ENCODE peak calls at places on chromosomes 7 and 10, in eight cellular contexts. One of them, this sample, is unnamed.

GRCh38 chr7:34655384-34655783 is 2.6 kb upstream of the NPSR1 start:
- DNase-seq in activated naive CD4-positive, alpha-beta T cell treated with anti-CD3 and anti-CD28 coated beads for 36 hours: no peak
- DNase-seq in NCI-H1105 treated with DMSO at 0.1 percent for 48 hours: no peak
- DNase-seq in naive thymus-derived CD8-positive, alpha-beta T cell: no peak
- DNase-seq in mesenchymal stem cell: no peak
- DNase-seq in SW480: no peak
- DNase-seq in Right ventricle myocardium inferior: no peak
- DNase-seq in NCI-H1092 treated with DMSO at 0.1 percent for 48 hours: no peak
- DNase-seq in this sample: no peak

GRCh38 chr10:114312585-114312984 is 73.5 kb downstream of the VWA2 start:
- DNase-seq in activated naive CD4-positive, alpha-beta T cell treated with anti-CD3 and anti-CD28 coated beads for 36 hours: no peak
- DNase-seq in NCI-H1105 treated with DMSO at 0.1 percent for 48 hours: no peak
- DNase-seq in naive thymus-derived CD8-positive, alpha-beta T cell: no peak
- DNase-seq in mesenchymal stem cell: no peak
- DNase-seq in SW480: no peak
- DNase-seq in Right ventricle myocardium inferior: no peak
- DNase-seq in NCI-H1092 treated with DMSO at 0.1 percent for 48 hours: no peak
- DNase-seq in this sample: no peak

GRCh38 chr7:79063019-79063698 is 390.3 kb downstream of the MAGI2 start:
- DNase-seq in activated naive CD4-positive, alpha-beta T cell treated with anti-CD3 and anti-CD28 coated beads for 36 hours: no peak
- DNase-seq in NCI-H1105 treated with DMSO at 0.1 percent for 48 hours: no peak
- DNase-seq in naive thymus-derived CD8-positive, alpha-beta T cell: no peak
- DNase-seq in mesenchymal stem cell: no peak
- DNase-seq in SW480: no peak
- DNase-seq in Right ventricle myocardium inferior: no peak
- DNase-seq in NCI-H1092 treated with DMSO at 0.1 percent for 48 hours: no peak
- DNase-seq in this sample: no peak

GRCh38 chr7:30001953-30002352 is 12.4 kb upstream of the SCRN1 start:
- DNase-seq in activated naive CD4-positive, alpha-beta T cell treated with anti-CD3 and anti-CD28 coated beads for 36 hours: no peak
- DNase-seq in NCI-H1105 treated with DMSO at 0.1 percent for 48 hours: no peak
- DNase-seq in naive thymus-derived CD8-positive, alpha-beta T cell: no peak
- DNase-seq in mesenchymal stem cell: no peak
- DNase-seq in SW480: no peak
- DNase-seq in Right ventricle myocardium inferior: no peak
- DNase-seq in NCI-H1092 treated with DMSO at 0.1 percent for 48 hours: no peak
- DNase-seq in this sample: no peak

GRCh38 chr7:77288676-77289320 is 89.2 kb upstream of the FGL2 start:
- DNase-seq in activated naive CD4-positive, alpha-beta T cell treated with anti-CD3 and anti-CD28 coated beads for 36 hours: no peak
- DNase-seq in NCI-H1105 treated with DMSO at 0.1 percent for 48 hours: no peak
- DNase-seq in naive thymus-derived CD8-positive, alpha-beta T cell: no peak
- DNase-seq in mesenchymal stem cell: peak
- DNase-seq in SW480: no peak
- DNase-seq in Right ventricle myocardium inferior: no peak
- DNase-seq in NCI-H1092 treated with DMSO at 0.1 percent for 48 hours: no peak
- DNase-seq in this sample: no peak

GRCh38 chr10:15539262-15539661 is 168.2 kb upstream of the FAM171A1 start:
- DNase-seq in activated naive CD4-positive, alpha-beta T cell treated with anti-CD3 and anti-CD28 coated beads for 36 hours: no peak
- DNase-seq in NCI-H1105 treated with DMSO at 0.1 percent for 48 hours: no peak
- DNase-seq in naive thymus-derived CD8-positive, alpha-beta T cell: no peak
- DNase-seq in mesenchymal stem cell: no peak
- DNase-seq in SW480: no peak
- DNase-seq in Right ventricle myocardium inferior: no peak
- DNase-seq in NCI-H1092 treated with DMSO at 0.1 percent for 48 hours: no peak
- DNase-seq in this sample: no peak

GRCh38 chr10:572066-572465 is 117.4 kb downstream of the DIP2C start:
- DNase-seq in activated naive CD4-positive, alpha-beta T cell treated with anti-CD3 and anti-CD28 coated beads for 36 hours: no peak
- DNase-seq in NCI-H1105 treated with DMSO at 0.1 percent for 48 hours: no peak
- DNase-seq in naive thymus-derived CD8-positive, alpha-beta T cell: no peak
- DNase-seq in mesenchymal stem cell: no peak
- DNase-seq in SW480: no peak
- DNase-seq in Right ventricle myocardium inferior: no peak
- DNase-seq in NCI-H1092 treated with DMSO at 0.1 percent for 48 hours: no peak
- DNase-seq in this sample: no peak

GRCh38 chr10:93436577-93436976 is 45.6 kb downstream of the MYOF start:
- DNase-seq in activated naive CD4-positive, alpha-beta T cell treated with anti-CD3 and anti-CD28 coated beads for 36 hours: no peak
- DNase-seq in NCI-H1105 treated with DMSO at 0.1 percent for 48 hours: no peak
- DNase-seq in naive thymus-derived CD8-positive, alpha-beta T cell: no peak
- DNase-seq in mesenchymal stem cell: peak
- DNase-seq in SW480: peak
- DNase-seq in Right ventricle myocardium inferior: no peak
- DNase-seq in NCI-H1092 treated with DMSO at 0.1 percent for 48 hours: no peak
- DNase-seq in this sample: no peak

GRCh38 chr7:134444198-134444960 is 14.5 kb downstream of the AKR1B1 start:
- DNase-seq in activated naive CD4-positive, alpha-beta T cell treated with anti-CD3 and anti-CD28 coated beads for 36 hours: no peak
- DNase-seq in NCI-H1105 treated with DMSO at 0.1 percent for 48 hours: no peak
- DNase-seq in naive thymus-derived CD8-positive, alpha-beta T cell: no peak
- DNase-seq in mesenchymal stem cell: no peak
- DNase-seq in SW480: no peak
- DNase-seq in Right ventricle myocardium inferior: no peak
- DNase-seq in NCI-H1092 treated with DMSO at 0.1 percent for 48 hours: no peak
- DNase-seq in this sample: no peak

GRCh38 chr7:123352226-123352550 is 152.4 kb upstream of the SLC13A1 start:
- DNase-seq in activated naive CD4-positive, alpha-beta T cell treated with anti-CD3 and anti-CD28 coated beads for 36 hours: no peak
- DNase-seq in NCI-H1105 treated with DMSO at 0.1 percent for 48 hours: no peak
- DNase-seq in naive thymus-derived CD8-positive, alpha-beta T cell: no peak
- DNase-seq in mesenchymal stem cell: no peak
- DNase-seq in SW480: no peak
- DNase-seq in Right ventricle myocardium inferior: no peak
- DNase-seq in NCI-H1092 treated with DMSO at 0.1 percent for 48 hours: no peak
- DNase-seq in this sample: no peak

GRCh38 chr7:85730016-85730415 is 543.2 kb upstream of the SEMA3D start:
- DNase-seq in activated naive CD4-positive, alpha-beta T cell treated with anti-CD3 and anti-CD28 coated beads for 36 hours: no peak
- DNase-seq in NCI-H1105 treated with DMSO at 0.1 percent for 48 hours: peak
- DNase-seq in naive thymus-derived CD8-positive, alpha-beta T cell: no peak
- DNase-seq in mesenchymal stem cell: no peak
- DNase-seq in SW480: no peak
- DNase-seq in Right ventricle myocardium inferior: peak
- DNase-seq in NCI-H1092 treated with DMSO at 0.1 percent for 48 hours: peak
- DNase-seq in this sample: no peak

GRCh38 chr7:421056-421991 is 98.3 kb downstream of the PDGFA start:
- DNase-seq in activated naive CD4-positive, alpha-beta T cell treated with anti-CD3 and anti-CD28 coated beads for 36 hours: no peak
- DNase-seq in NCI-H1105 treated with DMSO at 0.1 percent for 48 hours: no peak
- DNase-seq in naive thymus-derived CD8-positive, alpha-beta T cell: peak
- DNase-seq in mesenchymal stem cell: no peak
- DNase-seq in SW480: no peak
- DNase-seq in Right ventricle myocardium inferior: peak
- DNase-seq in NCI-H1092 treated with DMSO at 0.1 percent for 48 hours: no peak
- DNase-seq in this sample: no peak

GRCh38 chr10:14822879-14823755 is 14.7 kb downstream of the CDNF start:
- DNase-seq in activated naive CD4-positive, alpha-beta T cell treated with anti-CD3 and anti-CD28 coated beads for 36 hours: peak
- DNase-seq in NCI-H1105 treated with DMSO at 0.1 percent for 48 hours: peak
- DNase-seq in naive thymus-derived CD8-positive, alpha-beta T cell: peak
- DNase-seq in mesenchymal stem cell: peak
- DNase-seq in SW480: peak
- DNase-seq in Right ventricle myocardium inferior: no peak
- DNase-seq in NCI-H1092 treated with DMSO at 0.1 percent for 48 hours: peak
- DNase-seq in this sample: peak

GRCh38 chr7:156556083-156556482 is 84.5 kb upstream of the RNF32 start:
- DNase-seq in activated naive CD4-positive, alpha-beta T cell treated with anti-CD3 and anti-CD28 coated beads for 36 hours: no peak
- DNase-seq in NCI-H1105 treated with DMSO at 0.1 percent for 48 hours: no peak
- DNase-seq in naive thymus-derived CD8-positive, alpha-beta T cell: no peak
- DNase-seq in mesenchymal stem cell: no peak
- DNase-seq in SW480: no peak
- DNase-seq in Right ventricle myocardium inferior: no peak
- DNase-seq in NCI-H1092 treated with DMSO at 0.1 percent for 48 hours: no peak
- DNase-seq in this sample: no peak

GRCh38 chr7:157282141-157282801 is 54.5 kb upstream of the DNAJB6 start:
- DNase-seq in activated naive CD4-positive, alpha-beta T cell treated with anti-CD3 and anti-CD28 coated beads for 36 hours: no peak
- DNase-seq in NCI-H1105 treated with DMSO at 0.1 percent for 48 hours: no peak
- DNase-seq in naive thymus-derived CD8-positive, alpha-beta T cell: no peak
- DNase-seq in mesenchymal stem cell: no peak
- DNase-seq in SW480: no peak
- DNase-seq in Right ventricle myocardium inferior: no peak
- DNase-seq in NCI-H1092 treated with DMSO at 0.1 percent for 48 hours: no peak
- DNase-seq in this sample: no peak

GRCh38 chr10:122702271-122702670 is 2.6 kb upstream of the C10orf120 start:
- DNase-seq in activated naive CD4-positive, alpha-beta T cell treated with anti-CD3 and anti-CD28 coated beads for 36 hours: no peak
- DNase-seq in NCI-H1105 treated with DMSO at 0.1 percent for 48 hours: no peak
- DNase-seq in naive thymus-derived CD8-positive, alpha-beta T cell: no peak
- DNase-seq in mesenchymal stem cell: no peak
- DNase-seq in SW480: no peak
- DNase-seq in Right ventricle myocardium inferior: no peak
- DNase-seq in NCI-H1092 treated with DMSO at 0.1 percent for 48 hours: no peak
- DNase-seq in this sample: no peak

GRCh38 chr7:87445897-87446296 is 29.6 kb downstream of the ABCB4 start:
- DNase-seq in activated naive CD4-positive, alpha-beta T cell treated with anti-CD3 and anti-CD28 coated beads for 36 hours: no peak
- DNase-seq in NCI-H1105 treated with DMSO at 0.1 percent for 48 hours: no peak
- DNase-seq in naive thymus-derived CD8-positive, alpha-beta T cell: no peak
- DNase-seq in mesenchymal stem cell: no peak
- DNase-seq in SW480: no peak
- DNase-seq in Right ventricle myocardium inferior: no peak
- DNase-seq in NCI-H1092 treated with DMSO at 0.1 percent for 48 hours: no peak
- DNase-seq in this sample: peak

GRCh38 chr7:41504581-41504980 is 198.3 kb downstream of the INHBA start:
- DNase-seq in activated naive CD4-positive, alpha-beta T cell treated with anti-CD3 and anti-CD28 coated beads for 36 hours: no peak
- DNase-seq in NCI-H1105 treated with DMSO at 0.1 percent for 48 hours: no peak
- DNase-seq in naive thymus-derived CD8-positive, alpha-beta T cell: no peak
- DNase-seq in mesenchymal stem cell: no peak
- DNase-seq in SW480: no peak
- DNase-seq in Right ventricle myocardium inferior: no peak
- DNase-seq in NCI-H1092 treated with DMSO at 0.1 percent for 48 hours: no peak
- DNase-seq in this sample: no peak

GRCh38 chr7:41268874-41269273 is 434.0 kb downstream of the INHBA start:
- DNase-seq in activated naive CD4-positive, alpha-beta T cell treated with anti-CD3 and anti-CD28 coated beads for 36 hours: no peak
- DNase-seq in NCI-H1105 treated with DMSO at 0.1 percent for 48 hours: no peak
- DNase-seq in naive thymus-derived CD8-positive, alpha-beta T cell: no peak
- DNase-seq in mesenchymal stem cell: peak
- DNase-seq in SW480: no peak
- DNase-seq in Right ventricle myocardium inferior: no peak
- DNase-seq in NCI-H1092 treated with DMSO at 0.1 percent for 48 hours: no peak
- DNase-seq in this sample: no peak

GRCh38 chr7:4013793-4014192 is 668.3 kb upstream of the FOXK1 start:
- DNase-seq in activated naive CD4-positive, alpha-beta T cell treated with anti-CD3 and anti-CD28 coated beads for 36 hours: no peak
- DNase-seq in NCI-H1105 treated with DMSO at 0.1 percent for 48 hours: no peak
- DNase-seq in naive thymus-derived CD8-positive, alpha-beta T cell: no peak
- DNase-seq in mesenchymal stem cell: no peak
- DNase-seq in SW480: no peak
- DNase-seq in Right ventricle myocardium inferior: no peak
- DNase-seq in NCI-H1092 treated with DMSO at 0.1 percent for 48 hours: no peak
- DNase-seq in this sample: no peak

GRCh38 chr10:8758029-8758428 is 703.5 kb downstream of the GATA3 start:
- DNase-seq in activated naive CD4-positive, alpha-beta T cell treated with anti-CD3 and anti-CD28 coated beads for 36 hours: no peak
- DNase-seq in NCI-H1105 treated with DMSO at 0.1 percent for 48 hours: no peak
- DNase-seq in naive thymus-derived CD8-positive, alpha-beta T cell: no peak
- DNase-seq in mesenchymal stem cell: no peak
- DNase-seq in SW480: peak
- DNase-seq in Right ventricle myocardium inferior: no peak
- DNase-seq in NCI-H1092 treated with DMSO at 0.1 percent for 48 hours: no peak
- DNase-seq in this sample: no peak

GRCh38 chr7:157824819-157825121 is 488.0 kb downstream of the DNAJB6 start:
- DNase-seq in activated naive CD4-positive, alpha-beta T cell treated with anti-CD3 and anti-CD28 coated beads for 36 hours: no peak
- DNase-seq in NCI-H1105 treated with DMSO at 0.1 percent for 48 hours: no peak
- DNase-seq in naive thymus-derived CD8-positive, alpha-beta T cell: no peak
- DNase-seq in mesenchymal stem cell: no peak
- DNase-seq in SW480: no peak
- DNase-seq in Right ventricle myocardium inferior: no peak
- DNase-seq in NCI-H1092 treated with DMSO at 0.1 percent for 48 hours: no peak
- DNase-seq in this sample: no peak

GRCh38 chr10:132850896-132851295 is 64.9 kb upstream of the NKX6-2 start:
- DNase-seq in activated naive CD4-positive, alpha-beta T cell treated with anti-CD3 and anti-CD28 coated beads for 36 hours: no peak
- DNase-seq in NCI-H1105 treated with DMSO at 0.1 percent for 48 hours: no peak
- DNase-seq in naive thymus-derived CD8-positive, alpha-beta T cell: no peak
- DNase-seq in mesenchymal stem cell: no peak
- DNase-seq in SW480: no peak
- DNase-seq in Right ventricle myocardium inferior: no peak
- DNase-seq in NCI-H1092 treated with DMSO at 0.1 percent for 48 hours: no peak
- DNase-seq in this sample: no peak

GRCh38 chr7:123974326-123974908 is 49.4 kb downstream of the SPAM1 start:
- DNase-seq in activated naive CD4-positive, alpha-beta T cell treated with anti-CD3 and anti-CD28 coated beads for 36 hours: no peak
- DNase-seq in NCI-H1105 treated with DMSO at 0.1 percent for 48 hours: no peak
- DNase-seq in naive thymus-derived CD8-positive, alpha-beta T cell: no peak
- DNase-seq in mesenchymal stem cell: no peak
- DNase-seq in SW480: no peak
- DNase-seq in Right ventricle myocardium inferior: no peak
- DNase-seq in NCI-H1092 treated with DMSO at 0.1 percent for 48 hours: no peak
- DNase-seq in this sample: no peak

GRCh38 chr10:22554481-22555182 is 159.7 kb downstream of the PIP4K2A start:
- DNase-seq in activated naive CD4-positive, alpha-beta T cell treated with anti-CD3 and anti-CD28 coated beads for 36 hours: no peak
- DNase-seq in NCI-H1105 treated with DMSO at 0.1 percent for 48 hours: no peak
- DNase-seq in naive thymus-derived CD8-positive, alpha-beta T cell: no peak
- DNase-seq in mesenchymal stem cell: peak
- DNase-seq in SW480: no peak
- DNase-seq in Right ventricle myocardium inferior: peak
- DNase-seq in NCI-H1092 treated with DMSO at 0.1 percent for 48 hours: peak
- DNase-seq in this sample: no peak

GRCh38 chr10:71150811-71151210 is 61.6 kb upstream of the UNC5B start:
- DNase-seq in activated naive CD4-positive, alpha-beta T cell treated with anti-CD3 and anti-CD28 coated beads for 36 hours: no peak
- DNase-seq in NCI-H1105 treated with DMSO at 0.1 percent for 48 hours: no peak
- DNase-seq in naive thymus-derived CD8-positive, alpha-beta T cell: no peak
- DNase-seq in mesenchymal stem cell: no peak
- DNase-seq in SW480: no peak
- DNase-seq in Right ventricle myocardium inferior: no peak
- DNase-seq in NCI-H1092 treated with DMSO at 0.1 percent for 48 hours: no peak
- DNase-seq in this sample: no peak

GRCh38 chr7:28176174-28176573 is 4.4 kb downstream of the JAZF1 start:
- DNase-seq in activated naive CD4-positive, alpha-beta T cell treated with anti-CD3 and anti-CD28 coated beads for 36 hours: no peak
- DNase-seq in NCI-H1105 treated with DMSO at 0.1 percent for 48 hours: no peak
- DNase-seq in naive thymus-derived CD8-positive, alpha-beta T cell: no peak
- DNase-seq in mesenchymal stem cell: peak
- DNase-seq in SW480: no peak
- DNase-seq in Right ventricle myocardium inferior: no peak
- DNase-seq in NCI-H1092 treated with DMSO at 0.1 percent for 48 hours: no peak
- DNase-seq in this sample: no peak

GRCh38 chr7:100432621-100433275 is 3.1 kb downstream of the MEPCE start:
- DNase-seq in activated naive CD4-positive, alpha-beta T cell treated with anti-CD3 and anti-CD28 coated beads for 36 hours: no peak
- DNase-seq in NCI-H1105 treated with DMSO at 0.1 percent for 48 hours: no peak
- DNase-seq in naive thymus-derived CD8-positive, alpha-beta T cell: no peak
- DNase-seq in mesenchymal stem cell: no peak
- DNase-seq in SW480: no peak
- DNase-seq in Right ventricle myocardium inferior: no peak
- DNase-seq in NCI-H1092 treated with DMSO at 0.1 percent for 48 hours: no peak
- DNase-seq in this sample: no peak

GRCh38 chr7:75905785-75906604 is 9.0 kb upstream of the POR start:
- DNase-seq in activated naive CD4-positive, alpha-beta T cell treated with anti-CD3 and anti-CD28 coated beads for 36 hours: no peak
- DNase-seq in NCI-H1105 treated with DMSO at 0.1 percent for 48 hours: peak
- DNase-seq in naive thymus-derived CD8-positive, alpha-beta T cell: no peak
- DNase-seq in mesenchymal stem cell: peak
- DNase-seq in SW480: peak
- DNase-seq in Right ventricle myocardium inferior: peak
- DNase-seq in NCI-H1092 treated with DMSO at 0.1 percent for 48 hours: peak
- DNase-seq in this sample: no peak

GRCh38 chr7:123748734-123749536 is at the start of gene WASL:
- DNase-seq in activated naive CD4-positive, alpha-beta T cell treated with anti-CD3 and anti-CD28 coated beads for 36 hours: peak
- DNase-seq in NCI-H1105 treated with DMSO at 0.1 percent for 48 hours: peak
- DNase-seq in naive thymus-derived CD8-positive, alpha-beta T cell: peak
- DNase-seq in mesenchymal stem cell: peak
- DNase-seq in SW480: peak
- DNase-seq in Right ventricle myocardium inferior: peak
- DNase-seq in NCI-H1092 treated with DMSO at 0.1 percent for 48 hours: peak
- DNase-seq in this sample: peak

GRCh38 chr7:69467826-69468225 is 130.4 kb upstream of the AUTS2 start:
- DNase-seq in activated naive CD4-positive, alpha-beta T cell treated with anti-CD3 and anti-CD28 coated beads for 36 hours: no peak
- DNase-seq in NCI-H1105 treated with DMSO at 0.1 percent for 48 hours: no peak
- DNase-seq in naive thymus-derived CD8-positive, alpha-beta T cell: no peak
- DNase-seq in mesenchymal stem cell: peak
- DNase-seq in SW480: no peak
- DNase-seq in Right ventricle myocardium inferior: no peak
- DNase-seq in NCI-H1092 treated with DMSO at 0.1 percent for 48 hours: no peak
- DNase-seq in this sample: no peak

GRCh38 chr7:134684165-134684564 is 37.5 kb downstream of the BPGM start:
- DNase-seq in activated naive CD4-positive, alpha-beta T cell treated with anti-CD3 and anti-CD28 coated beads for 36 hours: no peak
- DNase-seq in NCI-H1105 treated with DMSO at 0.1 percent for 48 hours: no peak
- DNase-seq in naive thymus-derived CD8-positive, alpha-beta T cell: no peak
- DNase-seq in mesenchymal stem cell: no peak
- DNase-seq in SW480: no peak
- DNase-seq in Right ventricle myocardium inferior: no peak
- DNase-seq in NCI-H1092 treated with DMSO at 0.1 percent for 48 hours: no peak
- DNase-seq in this sample: no peak

GRCh38 chr7:95089414-95089813 is 182.0 kb downstream of the PPP1R9A start:
- DNase-seq in activated naive CD4-positive, alpha-beta T cell treated with anti-CD3 and anti-CD28 coated beads for 36 hours: no peak
- DNase-seq in NCI-H1105 treated with DMSO at 0.1 percent for 48 hours: no peak
- DNase-seq in naive thymus-derived CD8-positive, alpha-beta T cell: no peak
- DNase-seq in mesenchymal stem cell: no peak
- DNase-seq in SW480: no peak
- DNase-seq in Right ventricle myocardium inferior: no peak
- DNase-seq in NCI-H1092 treated with DMSO at 0.1 percent for 48 hours: no peak
- DNase-seq in this sample: no peak

This sample was measured in germinal center.